ENCODE peak calls at places on chromosomes 13 and 19, in nine cellular contexts. Z is tibial artery; K is activated CD4-positive, alpha-beta T cell treated with anti-CD3 and anti-CD28 coated beads for 24 hours; J is MM.1S; H is vagina; T is HCEC 1CT; R is DMS53; A is CD8-positive, alpha-beta T cell; V is head of caudate nucleus. U is an unnamed sample.

GRCh38 chr19:52138614-52139290 is 986 bp downstream of the ZNF616 start:
- DNase-seq in Z (peak), K (peak), J (no peak), H (no peak), T (peak), R (peak), A (no peak), V (peak), U (no peak)

GRCh38 chr19:11066326-11066725 is 22.9 kb upstream of the LDLR start:
- DNase-seq in Z (no peak), K (no peak), J (no peak), H (no peak), T (no peak), R (no peak), A (no peak), V (no peak), U (no peak)

GRCh38 chr13:25153736-25154135 is 18.4 kb downstream of the AMER2 start:
- DNase-seq in Z (no peak), K (no peak), J (no peak), H (no peak), T (no peak), R (no peak), A (no peak), V (peak), U (no peak)

GRCh38 chr19:1469200-1469935 is 9.6 kb downstream of the C19orf25 start:
- DNase-seq in Z (no peak), K (no peak), J (no peak), H (no peak), T (no peak), R (peak), A (no peak), V (no peak), U (no peak)

GRCh38 chr19:30118760-30119159 is 176.7 kb downstream of the URI1 start:
- DNase-seq in Z (no peak), K (no peak), J (no peak), H (no peak), T (no peak), R (no peak), A (no peak), V (no peak), U (no peak)

GRCh38 chr19:58227964-58228583 is 640 bp upstream of the ZNF544 start:
- DNase-seq in Z (no peak), K (no peak), J (no peak), H (no peak), T (no peak), R (peak), A (no peak), V (no peak), U (no peak)

GRCh38 chr13:83879431-83880171 is 2.7 kb downstream of the SLITRK1 start:
- DNase-seq in Z (no peak), K (no peak), J (no peak), H (no peak), T (no peak), R (no peak), A (no peak), V (peak), U (no peak)

GRCh38 chr19:11247391-11247790 is 8.0 kb downstream of the ANGPTL8 start:
- DNase-seq in Z (peak), K (no peak), J (no peak), H (no peak), T (no peak), R (no peak), A (no peak), V (no peak), U (no peak)

GRCh38 chr13:89380101-89380500 is 1708.9 kb downstream of the SLITRK5 start:
- DNase-seq in Z (no peak), K (no peak), J (peak), H (no peak), T (no peak), R (peak), A (no peak), V (no peak), U (no peak)

GRCh38 chr13:24683370-24683769 is 3.2 kb downstream of the ATP12A start:
- DNase-seq in Z (no peak), K (no peak), J (no peak), H (no peak), T (no peak), R (no peak), A (no peak), V (no peak), U (no peak)

GRCh38 chr19:4115818-4116385 is 8.0 kb downstream of the MAP2K2 start:
- DNase-seq in Z (no peak), K (no peak), J (peak), H (no peak), T (no peak), R (no peak), A (no peak), V (peak), U (no peak)

GRCh38 chr19:28635962-28636629 is 576.9 kb downstream of the UQCRFS1 start:
- DNase-seq in Z (no peak), K (no peak), J (no peak), H (no peak), T (no peak), R (no peak), A (no peak), V (peak), U (no peak)

GRCh38 chr19:19696386-19696785 is 27.7 kb downstream of the ZNF101 start:
- DNase-seq in Z (no peak), K (no peak), J (no peak), H (no peak), T (no peak), R (no peak), A (no peak), V (no peak), U (no peak)

GRCh38 chr13:28394422-28394821 is 100.5 kb downstream of the FLT1 start:
- DNase-seq in Z (no peak), K (no peak), J (no peak), H (no peak), T (peak), R (no peak), A (no peak), V (no peak), U (peak)

GRCh38 chr19:57511484-57511883 is 11.7 kb downstream of the ZNF773 start:
- DNase-seq in Z (no peak), K (no peak), J (no peak), H (no peak), T (no peak), R (no peak), A (no peak), V (no peak), U (no peak)

GRCh38 chr13:102897371-102898138 is 51.7 kb downstream of the ERCC5 start:
- DNase-seq in Z (no peak), K (no peak), J (no peak), H (no peak), T (no peak), R (no peak), A (no peak), V (no peak), U (no peak)